ENCODE peak calls at places on chromosomes 11 and 22, in four cellular contexts. G, K, X and C are unnamed samples.

GRCh38 chr11:93908689-93909088 is 58.3 kb upstream of the VSTM5 start:
- DNase-seq in G (no peak), K (peak; percentile 86), X (no peak), C (peak; percentile 87)

GRCh38 chr11:5507586-5508305 is 2.0 kb downstream of the UBQLN3 start:
- DNase-seq in G (no peak), K (no peak), X (no peak), C (no peak)

GRCh38 chr11:60880189-60880588 is 12.8 kb downstream of the ZP1 start:
- DNase-seq in G (no peak), K (no peak), X (no peak), C (no peak)

GRCh38 chr11:83047515-83048225 is 24.0 kb downstream of the RAB30 start:
- DNase-seq in G (no peak), K (no peak), X (no peak), C (peak; percentile 18)

GRCh38 chr11:20008190-20008801 is 152.0 kb downstream of the DBX1 start:
- DNase-seq in G (no peak), K (no peak), X (no peak), C (no peak)

GRCh38 chr11:26823963-26824362 is 102.1 kb upstream of the SLC5A12 start:
- DNase-seq in G (no peak), K (no peak), X (no peak), C (no peak)

GRCh38 chr22:29208879-29209623 is 3.4 kb downstream of the EMID1 start:
- DNase-seq in G (no peak), K (no peak), X (no peak), C (no peak)

GRCh38 chr11:34358258-34358665 is 452 bp upstream of the ABTB2 start:
- DNase-seq in G (peak; percentile 76), K (peak; percentile 56), X (peak; percentile 22), C (no peak)

GRCh38 chr11:116732740-116733385 is 39.9 kb downstream of the BUD13 start:
- DNase-seq in G (peak; percentile 47), K (peak; percentile 69), X (peak; percentile 53), C (peak; percentile 44)

GRCh38 chr22:45319319-45319675 is 9.6 kb downstream of the FAM118A start:
- DNase-seq in G (no peak), K (peak; percentile 62), X (no peak), C (no peak)

GRCh38 chr11:88474655-88475054 is 137.1 kb upstream of the CTSC start:
- DNase-seq in G (no peak), K (no peak), X (no peak), C (no peak)

GRCh38 chr22:49928185-49928495 is 9.7 kb downstream of the CRELD2 start:
- DNase-seq in G (no peak), K (no peak), X (no peak), C (no peak)

GRCh38 chr11:121578216-121579063 is 125.7 kb upstream of the SORL1-AS1 start:
- DNase-seq in G (peak; percentile 32), K (peak; percentile 7), X (no peak), C (no peak)

GRCh38 chr11:43830928-43831440 is 49.6 kb upstream of the ALKBH3 start:
- DNase-seq in G (no peak), K (peak; percentile 100), X (peak; percentile 31), C (peak; percentile 100)

GRCh38 chr11:122348658-122349451 is 232.8 kb upstream of the BLID start:
- DNase-seq in G (no peak), K (no peak), X (no peak), C (no peak)